ENCODE peak calls at places on chromosomes 11 and 22, in eight cellular contexts. B is PC-3, H is HFFc6, E is left lung, P is cardiac muscle cell, S is body of pancreas, V is astrocyte, J is MCF 10A. I is an unnamed sample.

GRCh38 chr11:36945384-36945783 is 347.3 kb upstream of the RAG2 start:
- DNase-seq in B (peak), H (no peak), E (no peak), P (peak), S (no peak), V (no peak), J (peak), I (no peak)

GRCh38 chr22:27435839-27436581 is 365.5 kb downstream of the MN1 start:
- DNase-seq in B (no peak), H (no peak), E (no peak), P (peak), S (peak), V (peak), J (no peak), I (peak)

GRCh38 chr11:457071-457760 is 7.1 kb downstream of the PTDSS2 start:
- DNase-seq in B (no peak), H (no peak), E (no peak), P (no peak), S (no peak), V (no peak), J (no peak), I (no peak)

GRCh38 chr22:29353286-29353685 is 35.1 kb downstream of the AP1B1 start:
- DNase-seq in B (no peak), H (no peak), E (no peak), P (no peak), S (no peak), V (no peak), J (no peak), I (no peak)

GRCh38 chr11:60625262-60625661 is 74.2 kb upstream of the MS4A8 start:
- DNase-seq in B (peak), H (peak), E (no peak), P (peak), S (peak), V (no peak), J (peak), I (peak)

GRCh38 chr11:85626496-85626895 is 648 bp downstream of the DLG2 start:
- DNase-seq in B (peak), H (no peak), E (no peak), P (no peak), S (peak), V (no peak), J (peak), I (no peak)

GRCh38 chr22:44595841-44596341 is 97.9 kb upstream of the RTL6 start:
- DNase-seq in B (no peak), H (no peak), E (no peak), P (peak), S (peak), V (peak), J (no peak), I (no peak)

GRCh38 chr11:2787816-2788750 is 88.3 kb upstream of the KCNQ1OT1 start:
- DNase-seq in B (no peak), H (no peak), E (peak), P (no peak), S (peak), V (no peak), J (no peak), I (no peak)

GRCh38 chr22:44441401-44442185 is 56.4 kb downstream of the RTL6 start:
- DNase-seq in B (no peak), H (no peak), E (no peak), P (no peak), S (no peak), V (no peak), J (no peak), I (no peak)

GRCh38 chr22:41094036-41094435 is 1.6 kb downstream of the EP300 start:
- DNase-seq in B (peak), H (peak), E (no peak), P (peak), S (no peak), V (peak), J (peak), I (no peak)

GRCh38 chr11:27722117-27722844 is 22.0 kb upstream of the BDNF start:
- DNase-seq in B (no peak), H (peak), E (no peak), P (peak), S (no peak), V (peak), J (no peak), I (no peak)

GRCh38 chr22:26432619-26433311 is 3.7 kb downstream of the ASPHD2 start:
- DNase-seq in B (no peak), H (no peak), E (no peak), P (no peak), S (no peak), V (no peak), J (no peak), I (no peak)

GRCh38 chr11:66089067-66089466 is 19.0 kb downstream of the PACS1 start:
- DNase-seq in B (no peak), H (no peak), E (no peak), P (no peak), S (no peak), V (no peak), J (no peak), I (no peak)

GRCh38 chr22:37802310-37803194 is 5.2 kb upstream of the GCAT start:
- DNase-seq in B (peak), H (no peak), E (peak), P (peak), S (peak), V (no peak), J (peak), I (no peak)

GRCh38 chr11:131186629-131187075 is 183.8 kb upstream of the NTM start:
- DNase-seq in B (no peak), H (no peak), E (no peak), P (peak), S (no peak), V (no peak), J (no peak), I (no peak)

GRCh38 chr11:1295086-1295485 is 14.3 kb downstream of the TOLLIP start:
- DNase-seq in B (no peak), H (no peak), E (peak), P (no peak), S (no peak), V (no peak), J (no peak), I (no peak)

GRCh38 chr11:9573054-9573774 is at the start of gene WEE1:
- DNase-seq in B (peak), H (peak), E (peak), P (peak), S (peak), V (peak), J (peak), I (peak)

GRCh38 chr22:27580311-27580897 is 221.2 kb downstream of the MN1 start:
- DNase-seq in B (no peak), H (no peak), E (no peak), P (no peak), S (no peak), V (no peak), J (peak), I (no peak)

GRCh38 chr22:44805663-44806062 is 53.3 kb downstream of the ARHGAP8 start:
- DNase-seq in B (no peak), H (no peak), E (no peak), P (no peak), S (no peak), V (no peak), J (no peak), I (no peak)

GRCh38 chr11:100892886-100893285 is 205.8 kb downstream of the ARHGAP42 start:
- DNase-seq in B (peak), H (no peak), E (no peak), P (no peak), S (no peak), V (no peak), J (no peak), I (no peak)

GRCh38 chr22:25497269-25497668 is 67.2 kb upstream of the GRK3 start:
- DNase-seq in B (no peak), H (no peak), E (no peak), P (peak), S (no peak), V (peak), J (peak), I (no peak)

GRCh38 chr22:30424471-30425326 is 869 bp upstream of the MTFP1 start:
- DNase-seq in B (no peak), H (peak), E (no peak), P (no peak), S (no peak), V (no peak), J (peak), I (peak)

GRCh38 chr11:74592441-74593362 is at the start of gene POLD3:
- DNase-seq in B (peak), H (peak), E (peak), P (peak), S (peak), V (peak), J (peak), I (peak)

GRCh38 chr11:130555251-130555841 is 106.9 kb downstream of the ADAMTS15 start:
- DNase-seq in B (no peak), H (no peak), E (no peak), P (peak), S (peak), V (peak), J (no peak), I (no peak)

GRCh38 chr22:24789516-24789915 is 15.0 kb upstream of the PIWIL3 start:
- DNase-seq in B (no peak), H (no peak), E (no peak), P (no peak), S (no peak), V (no peak), J (no peak), I (no peak)

GRCh38 chr11:105108247-105108646 is 31.3 kb downstream of the CARD18 start:
- DNase-seq in B (peak), H (no peak), E (peak), P (no peak), S (no peak), V (peak), J (no peak), I (no peak)

GRCh38 chr11:47438721-47439120 is 10.2 kb downstream of the RAPSN start:
- DNase-seq in B (no peak), H (no peak), E (no peak), P (no peak), S (no peak), V (no peak), J (no peak), I (no peak)

GRCh38 chr11:33778682-33779081 is 4.4 kb upstream of the FBXO3 start:
- DNase-seq in B (no peak), H (peak), E (no peak), P (peak), S (no peak), V (peak), J (no peak), I (no peak)

GRCh38 chr11:28922351-28922981 is 814.3 kb downstream of the METTL15 start:
- DNase-seq in B (no peak), H (no peak), E (no peak), P (peak), S (peak), V (no peak), J (no peak), I (no peak)

GRCh38 chr11:12099132-12099873 is 11.1 kb upstream of the MICAL2 start:
- DNase-seq in B (no peak), H (no peak), E (no peak), P (no peak), S (no peak), V (no peak), J (no peak), I (no peak)
- TF ChIP-seq CTCF in B (peak), H (peak), E (no peak), P (peak), S (no peak), V (peak), J (no peak), I (no peak)

GRCh38 chr11:115984228-115984627 is 480.0 kb upstream of the CADM1 start:
- DNase-seq in B (no peak), H (no peak), E (no peak), P (no peak), S (no peak), V (no peak), J (no peak), I (no peak)

GRCh38 chr11:115985896-115986295 is 481.7 kb upstream of the CADM1 start:
- DNase-seq in B (no peak), H (no peak), E (no peak), P (no peak), S (no peak), V (peak), J (no peak), I (no peak)

GRCh38 chr11:115993613-115994012 is 489.4 kb upstream of the CADM1 start:
- DNase-seq in B (no peak), H (no peak), E (no peak), P (no peak), S (no peak), V (no peak), J (no peak), I (no peak)

DNA sequence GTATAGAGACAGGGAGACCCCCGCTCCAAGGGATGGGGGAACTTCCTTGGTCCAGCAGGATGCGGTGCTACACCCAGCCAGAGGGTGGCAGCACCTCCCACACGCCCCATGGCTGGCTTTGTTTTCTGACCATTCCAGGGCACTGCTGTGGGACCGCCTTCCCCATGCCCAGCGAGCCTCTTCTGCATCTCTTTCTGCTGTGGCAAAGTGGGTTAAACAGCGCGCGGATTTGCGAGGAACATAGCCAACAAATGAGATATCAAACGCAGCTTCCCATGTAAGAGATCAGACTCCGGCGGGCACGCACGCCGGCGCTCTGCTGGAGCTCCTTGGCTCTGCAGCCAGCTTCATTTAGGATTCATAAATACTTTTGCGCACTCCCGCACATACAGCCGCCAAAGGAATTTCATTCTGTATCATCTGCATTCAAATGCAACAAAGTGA is 485.8 kb upstream of the CADM1 start:
- DNase-seq in B (no peak), H (no peak), E (no peak), P (no peak), S (no peak), V (no peak), J (no peak), I (no peak)
- TF ChIP-seq CTCF in B (peak), H (peak), E (peak), P (peak), S (peak), V (peak), J (no peak), I (peak)

DNA sequence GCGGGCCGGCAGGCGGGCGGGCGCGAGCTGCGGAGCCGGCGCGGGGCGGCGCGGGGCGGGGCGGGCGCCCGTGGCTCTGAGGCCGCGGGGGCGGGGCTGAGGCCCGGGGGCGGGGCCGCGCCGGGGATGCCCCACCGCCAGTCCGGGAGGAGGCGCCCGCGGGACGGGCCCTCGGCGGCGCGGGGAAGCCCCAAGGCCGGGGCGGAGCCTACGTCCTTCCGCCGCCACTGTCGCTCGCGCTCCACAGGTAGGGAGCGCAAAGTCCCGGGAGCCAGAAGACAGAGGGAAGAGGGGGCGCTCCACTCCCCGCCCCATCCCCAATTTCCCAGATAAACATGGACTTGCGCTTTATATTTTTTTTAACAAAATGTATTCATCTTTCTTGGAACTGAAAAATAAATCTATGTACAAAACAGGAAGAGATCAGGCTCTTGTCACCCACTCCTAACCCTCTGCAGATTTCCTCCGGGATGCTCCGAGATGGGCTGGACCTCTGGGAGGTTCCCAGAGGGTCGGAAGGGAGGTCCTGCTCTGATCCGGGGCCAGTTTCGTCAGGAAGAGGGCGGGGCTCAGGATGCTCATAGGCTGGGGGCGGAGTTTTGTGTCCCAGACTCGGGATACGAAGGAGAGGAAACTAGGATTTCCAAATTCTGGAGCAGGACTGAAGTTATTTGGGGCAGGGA is at the start of gene MAP4K2:
- DNase-seq in B (peak), H (peak), E (peak), P (peak), S (peak), V (peak), J (peak), I (peak)
- TF ChIP-seq CTCF in B (peak), H (peak), E (no peak), P (peak), S (peak), V (no peak), J (peak), I (peak)

GRCh38 chr11:111878766-111879636 is at the start of the genes CFAP68 and FDXACB1:
- DNase-seq in B (peak), H (peak), E (peak), P (peak), S (peak), V (peak), J (peak), I (peak)

GRCh38 chr11:111879637-111879960 is 258 bp downstream of the CFAP68 start:
- DNase-seq in B (no peak), H (no peak), E (no peak), P (no peak), S (no peak), V (no peak), J (no peak), I (no peak)

GRCh38 chr11:111882202-111882601 is 2.9 kb downstream of the CFAP68 start:
- DNase-seq in B (no peak), H (no peak), E (no peak), P (no peak), S (no peak), V (no peak), J (no peak), I (no peak)

GRCh38 chr11:111878385-111878765 is 590 bp downstream of the FDXACB1 start:
- DNase-seq in B (peak), H (peak), E (no peak), P (peak), S (no peak), V (no peak), J (peak), I (no peak)
- TF ChIP-seq CTCF in B (no peak), H (no peak), E (no peak), P (no peak), S (no peak), V (no peak), J (no peak), I (no peak)

DNA sequence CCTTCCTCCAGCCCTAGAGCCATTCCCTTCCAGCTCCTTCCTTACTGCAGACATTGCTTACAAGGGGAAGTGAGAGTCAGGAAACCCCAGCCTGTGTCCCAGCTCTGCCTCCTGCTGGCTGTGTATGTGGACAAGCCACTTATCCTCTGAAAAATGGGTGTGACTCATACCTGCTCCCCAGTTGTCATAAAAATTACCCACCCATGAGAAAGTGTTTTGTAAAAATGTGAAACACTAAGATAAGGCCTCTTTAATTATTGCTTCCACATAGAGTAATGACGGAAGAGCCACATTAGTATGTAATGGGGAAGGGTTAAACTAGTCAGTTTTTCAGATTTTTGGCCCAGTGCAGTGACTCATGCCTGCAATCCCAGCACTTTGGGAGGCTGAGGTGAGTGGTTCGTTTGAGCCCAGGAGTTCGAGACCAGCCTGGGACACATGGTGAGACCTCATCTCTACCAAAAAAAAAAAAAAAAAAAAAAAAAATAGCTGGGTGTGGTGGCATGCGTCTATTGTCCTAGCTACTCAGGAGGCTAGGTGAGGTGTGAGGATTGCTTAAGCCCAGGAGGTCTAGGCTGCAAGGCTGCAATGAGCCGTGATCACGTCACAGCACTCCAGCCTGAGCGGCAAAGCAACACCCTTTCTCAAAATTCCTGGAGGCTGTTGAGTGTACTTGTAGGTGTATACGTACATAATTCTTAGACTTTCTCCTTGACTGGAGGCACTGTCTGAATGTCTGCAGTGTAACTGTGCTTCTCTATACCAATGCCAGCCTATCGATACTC is 84.9 kb downstream of the CTTN start:
- DNase-seq in B (peak), H (peak), E (peak), P (peak), S (peak), V (peak), J (peak), I (peak)
- TF ChIP-seq CTCF in B (peak), H (peak), E (no peak), P (peak), S (no peak), V (peak), J (peak), I (peak)

GRCh38 chr11:77039491-77040400 is 5.5 kb downstream of the B3GNT6 start:
- DNase-seq in B (no peak), H (no peak), E (no peak), P (peak), S (peak), V (peak), J (no peak), I (no peak)
- TF ChIP-seq CTCF in B (peak), H (peak), E (peak), P (peak), S (peak), V (peak), J (no peak), I (peak)

DNA sequence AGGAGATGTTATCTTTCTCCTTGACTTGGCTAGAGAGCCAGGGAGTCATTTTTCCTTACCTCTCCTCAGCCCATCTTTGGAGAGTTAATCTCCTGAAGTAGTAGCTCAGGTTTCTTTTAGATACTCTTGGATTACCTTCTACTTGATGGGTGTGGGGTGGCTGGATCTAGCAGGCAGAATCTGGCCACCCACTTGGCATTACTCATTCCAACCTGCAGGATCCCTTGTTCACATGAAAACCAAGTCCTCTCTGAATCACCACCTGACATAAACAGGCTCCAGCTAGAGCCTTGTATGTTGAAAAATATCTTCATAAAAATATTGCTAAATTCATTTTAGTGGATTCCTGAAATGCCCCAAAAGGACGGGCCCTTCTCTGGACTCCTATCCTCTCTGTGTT is 250.6 kb upstream of the PLET1 start:
- DNase-seq in B (no peak), H (no peak), E (no peak), P (no peak), S (no peak), V (no peak), J (peak), I (no peak)
- TF ChIP-seq CTCF in B (no peak), H (no peak), E (no peak), P (no peak), S (no peak), V (no peak), J (no peak), I (no peak)

GRCh38 chr11:34870548-34871209 is 45.5 kb downstream of the APIP start:
- DNase-seq in B (no peak), H (no peak), E (no peak), P (no peak), S (no peak), V (no peak), J (no peak), I (no peak)

GRCh38 chr11:34874202-34874601 is 42.0 kb downstream of the APIP start:
- DNase-seq in B (no peak), H (no peak), E (no peak), P (no peak), S (no peak), V (no peak), J (no peak), I (no peak)

GRCh38 chr11:34865261-34865660 is 50.9 kb downstream of the APIP start:
- DNase-seq in B (no peak), H (no peak), E (no peak), P (no peak), S (no peak), V (no peak), J (peak), I (no peak)

GRCh38 chr11:34866375-34866774 is 49.8 kb downstream of the APIP start:
- DNase-seq in B (no peak), H (no peak), E (peak), P (peak), S (peak), V (no peak), J (peak), I (no peak)

GRCh38 chr11:34869425-34869824 is 46.8 kb downstream of the APIP start:
- DNase-seq in B (no peak), H (no peak), E (no peak), P (no peak), S (no peak), V (no peak), J (peak), I (no peak)
- TF ChIP-seq CTCF in B (peak), H (peak), E (no peak), P (no peak), S (no peak), V (no peak), J (no peak), I (no peak)

I was measured in tibial nerve.